ENCODE peak calls at places on chromosomes 5 and 9, in six cellular contexts. Y is DND-41, J is endodermal cell, M is GM23248, P is body of pancreas, U is adipocyte. O is an unnamed sample.

GRCh38 chr9:79470957-79471356 is 100.8 kb upstream of the TLE4 start:
- DNase-seq in U (no peak), M (no peak), Y (no peak), P (no peak), J (no peak), O (no peak)

GRCh38 chr9:10387282-10387681 is 225.5 kb downstream of the PTPRD start:
- DNase-seq in P (no peak), J (peak; percentile 46), M (no peak), U (no peak), Y (no peak), O (no peak)

GRCh38 chr5:77356740-77357139 is 135.4 kb downstream of the WDR41 start:
- DNase-seq in P (no peak), Y (no peak), M (peak; percentile 59), U (peak; percentile 23), J (no peak), O (no peak)

GRCh38 chr9:117413346-117414219 is 1.3 kb downstream of the ASTN2 start:
- DNase-seq in Y (no peak), P (peak; percentile 39), M (no peak), J (peak; percentile 87), U (no peak), O (no peak)

GRCh38 chr5:89178576-89178975 is 295.6 kb upstream of the MEF2C start:
- DNase-seq in P (no peak), J (no peak), Y (no peak), M (no peak), U (no peak), O (no peak)

GRCh38 chr9:107631788-107632187 is 142.2 kb upstream of the KLF4 start:
- DNase-seq in M (no peak), Y (no peak), P (no peak), J (no peak), U (no peak), O (no peak)

GRCh38 chr9:134139081-134139480 is 3.2 kb downstream of the WDR5 start:
- DNase-seq in J (no peak), U (peak; percentile 33), P (no peak), Y (no peak), M (peak; percentile 72), O (no peak)

GRCh38 chr5:21680196-21680595 is 1172.9 kb downstream of the CDH12 start:
- DNase-seq in P (no peak), J (no peak), M (peak; percentile 92), Y (no peak), U (peak; percentile 71), O (no peak)

GRCh38 chr9:122111413-122112085 is 18.4 kb upstream of the TTLL11 start:
- DNase-seq in M (no peak), Y (no peak), P (no peak), U (no peak), J (no peak), O (no peak)

GRCh38 chr5:57676228-57677098 is 193.9 kb upstream of the ACTBL2 start:
- DNase-seq in Y (no peak), J (no peak), U (peak; percentile 21), M (no peak), P (no peak), O (no peak)

GRCh38 chr5:111930905-111931461 is 174.0 kb upstream of the NREP start:
- DNase-seq in U (peak; percentile 48), P (no peak), M (peak; percentile 85), Y (no peak), J (no peak), O (no peak)

GRCh38 chr5:88190106-88190834 is 78.4 kb downstream of the TMEM161B start:
- DNase-seq in U (no peak), Y (no peak), J (no peak), P (no peak), M (no peak), O (no peak)

GRCh38 chr5:140554454-140554853 is 2.8 kb downstream of the SRA1 start:
- DNase-seq in Y (no peak), P (no peak), J (no peak), M (peak; percentile 77), U (peak; percentile 66), O (no peak)

GRCh38 chr9:70261131-70261870 is 2.5 kb downstream of the SMC5 start:
- DNase-seq in P (no peak), J (no peak), M (no peak), Y (no peak), U (peak; percentile 4), O (no peak)

GRCh38 chr5:178455480-178455835 is 134.7 kb downstream of the COL23A1 start:
- DNase-seq in J (peak; percentile 22), U (no peak), P (no peak), M (no peak), Y (no peak), O (no peak)

GRCh38 chr5:141234109-141234508 is 11.0 kb downstream of the PCDHB14 start:
- DNase-seq in U (peak; percentile 27), P (peak; percentile 46), J (no peak), M (peak; percentile 34), Y (no peak), O (no peak)

GRCh38 chr5:55113327-55113726 is 10.9 kb downstream of the GZMA start:
- DNase-seq in M (no peak), U (no peak), Y (no peak), J (no peak), P (no peak), O (no peak)

GRCh38 chr9:4102078-4102477 is 197.8 kb downstream of the GLIS3 start:
- DNase-seq in Y (no peak), U (no peak), M (no peak), J (no peak), P (no peak), O (no peak)

GRCh38 chr9:72477862-72478564 is 43.4 kb upstream of the TMC1 start:
- DNase-seq in Y (no peak), M (peak; percentile 82), P (peak; percentile 60), J (peak; percentile 54), U (peak; percentile 59), O (peak; percentile 41)
- H3K4me1 ChIP-seq in Y (no peaks in the 10 kb centered on the region), M (peaks cover 42% of the 10 kb centered on the region), P (peaks cover 28% of the 10 kb centered on the region), J (no peaks in the 10 kb centered on the region), U (peaks cover 13% of the 10 kb centered on the region), O (peaks cover 15% of the 10 kb centered on the region)

GRCh38 chr5:150487199-150488061 is 20.5 kb upstream of the NDST1 start:
- DNase-seq in M (peak; percentile 68), P (peak; percentile 67), U (peak; percentile 40), Y (no peak), J (no peak), O (peak; percentile 44)
- H3K4me1 ChIP-seq in M (peaks cover 54% of the 10 kb centered on the region), P (peaks cover 65% of the 10 kb centered on the region), U (peaks cover 55% of the 10 kb centered on the region), Y (no peaks in the 10 kb centered on the region), J (peaks cover 14% of the 10 kb centered on the region), O (peaks cover 70% of the 10 kb centered on the region)

GRCh38 chr5:92332039-92332438 is 948.9 kb upstream of the ARRDC3 start:
- DNase-seq in P (no peak), M (peak; percentile 65), J (no peak), Y (no peak), U (no peak), O (no peak)

DNA sequence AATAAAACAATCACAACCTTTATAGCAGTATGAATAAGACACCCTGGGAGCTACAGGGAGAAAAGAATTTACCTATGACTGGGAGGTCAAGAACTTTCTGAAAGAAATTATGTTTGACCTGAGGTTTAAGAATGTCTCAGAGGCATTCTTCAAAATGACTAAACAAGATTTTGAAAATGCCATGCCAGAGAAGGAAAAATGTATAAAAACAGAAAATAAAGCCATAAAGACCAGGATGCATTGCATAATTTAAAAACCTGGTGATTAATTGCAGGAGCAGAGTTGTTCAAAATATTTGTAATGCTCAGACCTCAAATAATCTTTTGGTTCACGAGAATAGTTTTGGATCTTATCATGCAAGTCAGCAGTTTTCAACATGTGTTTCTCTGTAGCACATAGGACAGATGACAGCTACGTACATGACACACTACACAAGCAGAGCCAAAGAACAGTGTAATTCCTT is 954.7 kb upstream of the ARRDC3 start:
- DNase-seq in U (peak; percentile 37), Y (no peak), M (peak; percentile 74), P (no peak), J (no peak), O (no peak)
- H3K4me1 ChIP-seq in U (peaks cover 24% of the 10 kb centered on the region), Y (no peaks in the 10 kb centered on the region), M (peaks cover 37% of the 10 kb centered on the region), P (no peaks in the 10 kb centered on the region), J (no peaks in the 10 kb centered on the region), O (no peaks in the 10 kb centered on the region)

DNA sequence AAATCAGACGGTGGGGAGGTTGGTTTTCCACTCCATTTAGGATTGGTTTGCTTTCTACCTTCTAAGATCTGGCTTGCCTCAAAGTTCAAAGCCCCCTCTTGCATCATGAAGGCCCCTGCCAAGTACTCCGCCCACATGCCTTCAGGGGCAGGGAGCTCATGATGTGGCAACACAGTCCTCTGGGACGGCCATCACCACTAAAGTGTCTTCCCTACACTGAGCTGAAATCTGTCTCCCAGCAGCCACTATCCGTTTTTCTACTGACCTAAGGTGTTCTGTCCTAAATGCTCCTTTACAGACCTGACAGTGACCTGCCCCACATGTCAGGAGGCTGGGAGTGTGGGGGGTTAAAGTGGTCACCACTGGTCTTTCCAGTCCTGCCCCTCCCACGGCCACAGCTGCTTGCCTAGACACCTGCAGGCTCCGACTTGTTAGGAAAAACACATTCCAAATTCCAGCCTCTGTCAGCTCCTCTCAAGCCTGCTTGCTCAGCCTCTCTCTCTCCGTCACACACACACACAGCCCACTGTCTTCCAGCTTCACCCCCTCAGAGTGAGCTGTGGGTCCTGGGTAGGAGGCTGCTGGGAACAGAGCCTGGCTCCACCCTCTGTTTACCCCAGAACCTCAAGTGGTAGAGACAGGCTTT is 44.9 kb downstream of the SHB start:
- DNase-seq in Y (no peak), M (peak; percentile 80), P (no peak), U (peak; percentile 84), J (peak; percentile 81), O (no peak)
- H3K4me1 ChIP-seq in Y (no peaks in the 10 kb centered on the region), M (peaks cover 55% of the 10 kb centered on the region), P (peaks cover 82% of the 10 kb centered on the region), U (peaks cover 52% of the 10 kb centered on the region), J (peaks cover 24% of the 10 kb centered on the region), O (peaks cover 53% of the 10 kb centered on the region)

DNA sequence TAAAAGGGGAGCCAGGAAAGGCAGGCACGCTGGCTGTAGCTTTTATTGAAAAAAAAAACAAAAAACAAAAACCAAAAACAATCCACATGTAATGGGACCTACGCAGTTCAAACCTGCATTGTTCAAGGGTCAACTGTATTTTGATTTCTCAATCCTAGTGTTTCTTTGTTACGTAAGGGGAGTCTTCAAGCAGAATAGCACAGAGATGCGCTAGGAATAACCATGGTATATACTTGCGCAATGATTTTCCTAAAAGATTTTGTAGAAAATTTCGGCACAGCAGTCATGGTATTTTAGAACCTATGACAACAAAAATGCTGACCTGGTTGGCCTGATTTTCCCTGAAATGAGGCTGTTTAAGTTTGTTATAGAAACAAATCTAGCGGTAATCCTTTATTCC is 1110.5 kb upstream of the WWC1 start:
- DNase-seq in U (no peak), P (no peak), M (no peak), Y (no peak), J (no peak), O (no peak)
- H3K4me1 ChIP-seq in U (no peaks in the 10 kb centered on the region), P (no peaks in the 10 kb centered on the region), M (no peaks in the 10 kb centered on the region), Y (no peaks in the 10 kb centered on the region), J (no peaks in the 10 kb centered on the region), O (no peaks in the 10 kb centered on the region)

GRCh38 chr9:129487307-129487657 is 133.6 kb downstream of the C9orf50 start:
- DNase-seq in J (no peak), U (peak; percentile 37), P (no peak), M (peak; percentile 42), Y (no peak), O (no peak)
- H3K4me1 ChIP-seq in J (peaks cover 10% of the 10 kb centered on the region), U (peaks cover 80% of the 10 kb centered on the region), P (peaks cover 82% of the 10 kb centered on the region), M (peaks cover 75% of the 10 kb centered on the region), Y (peaks cover 24% of the 10 kb centered on the region), O (peaks cover 86% of the 10 kb centered on the region)

GRCh38 chr5:32274548-32275420 is 38.0 kb downstream of the MTMR12 start:
- DNase-seq in J (peak; percentile 77), U (peak; percentile 50), P (no peak), Y (no peak), M (no peak), O (no peak)
- H3K4me1 ChIP-seq in J (peaks cover 20% of the 10 kb centered on the region), U (peaks cover 36% of the 10 kb centered on the region), P (peaks cover 41% of the 10 kb centered on the region), Y (no peaks in the 10 kb centered on the region), M (peaks cover 20% of the 10 kb centered on the region), O (peaks cover 47% of the 10 kb centered on the region)